ENCODE peak calls at places on chromosomes 3 and 15, in ten cellular contexts. One of them, this sample, is unnamed.

GRCh38 chr15:69126054-69126469 is 34.4 kb upstream of the GLCE start:
- DNase-seq in activated T-cell treated with anti-CD3 and anti-CD28 coated beads for 48 hours: no peak
- DNase-seq in stimulated activated CD8-positive, alpha-beta memory T cell treated with anti-CD3 and anti-CD28 coated beads, Interleukin-7, amount 100 ng/mL, for 1 hour: no peak
- DNase-seq in AG20443: no peak
- DNase-seq in Ammon's horn: no peak
- DNase-seq in stimulated activated CD4-positive, alpha-beta T cell treated with anti-CD3 and anti-CD28 coated beads, Interleukin-15, amount 100 ng/mL, for 24 hours: no peak
- DNase-seq in amygdala: no peak
- DNase-seq in germinal center: no peak
- DNase-seq in NT2/D1: no peak
- DNase-seq in iPS-NIHi11: no peak
- DNase-seq in this sample: no peak

GRCh38 chr3:184465883-184466412 is 86.1 kb downstream of the CHRD start:
- DNase-seq in activated T-cell treated with anti-CD3 and anti-CD28 coated beads for 48 hours: no peak
- DNase-seq in stimulated activated CD8-positive, alpha-beta memory T cell treated with anti-CD3 and anti-CD28 coated beads, Interleukin-7, amount 100 ng/mL, for 1 hour: no peak
- DNase-seq in AG20443: no peak
- DNase-seq in Ammon's horn: no peak
- DNase-seq in stimulated activated CD4-positive, alpha-beta T cell treated with anti-CD3 and anti-CD28 coated beads, Interleukin-15, amount 100 ng/mL, for 24 hours: no peak
- DNase-seq in amygdala: no peak
- DNase-seq in germinal center: no peak
- DNase-seq in NT2/D1: no peak
- DNase-seq in iPS-NIHi11: no peak
- DNase-seq in this sample: no peak

GRCh38 chr3:30269751-30270445 is 336.5 kb upstream of the TGFBR2 start:
- DNase-seq in activated T-cell treated with anti-CD3 and anti-CD28 coated beads for 48 hours: no peak
- DNase-seq in stimulated activated CD8-positive, alpha-beta memory T cell treated with anti-CD3 and anti-CD28 coated beads, Interleukin-7, amount 100 ng/mL, for 1 hour: no peak
- DNase-seq in AG20443: no peak
- DNase-seq in Ammon's horn: peak; percentile 19
- DNase-seq in stimulated activated CD4-positive, alpha-beta T cell treated with anti-CD3 and anti-CD28 coated beads, Interleukin-15, amount 100 ng/mL, for 24 hours: no peak
- DNase-seq in amygdala: no peak
- DNase-seq in germinal center: peak; percentile 36
- DNase-seq in NT2/D1: no peak
- DNase-seq in iPS-NIHi11: no peak
- DNase-seq in this sample: no peak

GRCh38 chr15:75095594-75095993 is 72.2 kb downstream of the PPCDC start:
- DNase-seq in activated T-cell treated with anti-CD3 and anti-CD28 coated beads for 48 hours: no peak
- DNase-seq in stimulated activated CD8-positive, alpha-beta memory T cell treated with anti-CD3 and anti-CD28 coated beads, Interleukin-7, amount 100 ng/mL, for 1 hour: no peak
- DNase-seq in AG20443: no peak
- DNase-seq in Ammon's horn: no peak
- DNase-seq in stimulated activated CD4-positive, alpha-beta T cell treated with anti-CD3 and anti-CD28 coated beads, Interleukin-15, amount 100 ng/mL, for 24 hours: no peak
- DNase-seq in amygdala: no peak
- DNase-seq in germinal center: no peak
- DNase-seq in NT2/D1: no peak
- DNase-seq in iPS-NIHi11: no peak
- DNase-seq in this sample: no peak

GRCh38 chr3:81864273-81864672 is 102.8 kb upstream of the GBE1 start:
- DNase-seq in activated T-cell treated with anti-CD3 and anti-CD28 coated beads for 48 hours: no peak
- DNase-seq in stimulated activated CD8-positive, alpha-beta memory T cell treated with anti-CD3 and anti-CD28 coated beads, Interleukin-7, amount 100 ng/mL, for 1 hour: no peak
- DNase-seq in AG20443: no peak
- DNase-seq in Ammon's horn: no peak
- DNase-seq in stimulated activated CD4-positive, alpha-beta T cell treated with anti-CD3 and anti-CD28 coated beads, Interleukin-15, amount 100 ng/mL, for 24 hours: no peak
- DNase-seq in amygdala: no peak
- DNase-seq in germinal center: no peak
- DNase-seq in NT2/D1: peak; percentile 43
- DNase-seq in iPS-NIHi11: peak; percentile 56
- DNase-seq in this sample: no peak

GRCh38 chr3:194205675-194206133 is 69.8 kb downstream of the HES1 start:
- DNase-seq in activated T-cell treated with anti-CD3 and anti-CD28 coated beads for 48 hours: no peak
- DNase-seq in stimulated activated CD8-positive, alpha-beta memory T cell treated with anti-CD3 and anti-CD28 coated beads, Interleukin-7, amount 100 ng/mL, for 1 hour: no peak
- DNase-seq in AG20443: no peak
- DNase-seq in Ammon's horn: no peak
- DNase-seq in stimulated activated CD4-positive, alpha-beta T cell treated with anti-CD3 and anti-CD28 coated beads, Interleukin-15, amount 100 ng/mL, for 24 hours: peak; percentile 28
- DNase-seq in amygdala: no peak
- DNase-seq in germinal center: no peak
- DNase-seq in NT2/D1: peak; percentile 47
- DNase-seq in iPS-NIHi11: peak; percentile 51
- DNase-seq in this sample: no peak

GRCh38 chr3:59895972-59896371 is 846.1 kb upstream of the CFAP20DC start:
- DNase-seq in activated T-cell treated with anti-CD3 and anti-CD28 coated beads for 48 hours: no peak
- DNase-seq in stimulated activated CD8-positive, alpha-beta memory T cell treated with anti-CD3 and anti-CD28 coated beads, Interleukin-7, amount 100 ng/mL, for 1 hour: no peak
- DNase-seq in AG20443: no peak
- DNase-seq in Ammon's horn: peak; percentile 9
- DNase-seq in stimulated activated CD4-positive, alpha-beta T cell treated with anti-CD3 and anti-CD28 coated beads, Interleukin-15, amount 100 ng/mL, for 24 hours: no peak
- DNase-seq in amygdala: no peak
- DNase-seq in germinal center: no peak
- DNase-seq in NT2/D1: no peak
- DNase-seq in iPS-NIHi11: no peak
- DNase-seq in this sample: no peak

GRCh38 chr3:135929670-135930069 is 35.9 kb upstream of the PPP2R3A start:
- DNase-seq in activated T-cell treated with anti-CD3 and anti-CD28 coated beads for 48 hours: no peak
- DNase-seq in stimulated activated CD8-positive, alpha-beta memory T cell treated with anti-CD3 and anti-CD28 coated beads, Interleukin-7, amount 100 ng/mL, for 1 hour: no peak
- DNase-seq in AG20443: peak; percentile 73
- DNase-seq in Ammon's horn: no peak
- DNase-seq in stimulated activated CD4-positive, alpha-beta T cell treated with anti-CD3 and anti-CD28 coated beads, Interleukin-15, amount 100 ng/mL, for 24 hours: no peak
- DNase-seq in amygdala: no peak
- DNase-seq in germinal center: no peak
- DNase-seq in NT2/D1: no peak
- DNase-seq in iPS-NIHi11: no peak
- DNase-seq in this sample: no peak

GRCh38 chr3:31321620-31322019 is 211.1 kb upstream of the STT3B start:
- DNase-seq in activated T-cell treated with anti-CD3 and anti-CD28 coated beads for 48 hours: no peak
- DNase-seq in stimulated activated CD8-positive, alpha-beta memory T cell treated with anti-CD3 and anti-CD28 coated beads, Interleukin-7, amount 100 ng/mL, for 1 hour: no peak
- DNase-seq in AG20443: no peak
- DNase-seq in Ammon's horn: no peak
- DNase-seq in stimulated activated CD4-positive, alpha-beta T cell treated with anti-CD3 and anti-CD28 coated beads, Interleukin-15, amount 100 ng/mL, for 24 hours: no peak
- DNase-seq in amygdala: no peak
- DNase-seq in germinal center: no peak
- DNase-seq in NT2/D1: no peak
- DNase-seq in iPS-NIHi11: no peak
- DNase-seq in this sample: no peak

GRCh38 chr3:194749631-194750271 is 64.1 kb downstream of the FAM43A start:
- DNase-seq in activated T-cell treated with anti-CD3 and anti-CD28 coated beads for 48 hours: no peak
- DNase-seq in stimulated activated CD8-positive, alpha-beta memory T cell treated with anti-CD3 and anti-CD28 coated beads, Interleukin-7, amount 100 ng/mL, for 1 hour: no peak
- DNase-seq in AG20443: no peak
- DNase-seq in Ammon's horn: no peak
- DNase-seq in stimulated activated CD4-positive, alpha-beta T cell treated with anti-CD3 and anti-CD28 coated beads, Interleukin-15, amount 100 ng/mL, for 24 hours: no peak
- DNase-seq in amygdala: no peak
- DNase-seq in germinal center: no peak
- DNase-seq in NT2/D1: peak; percentile 38
- DNase-seq in iPS-NIHi11: peak; percentile 26
- DNase-seq in this sample: no peak

This sample was measured in coronary artery.